ENCODE peak calls at places on chromosomes 16 and 17, in seven cellular contexts. T, N, W, F, P, B and Z are unnamed samples.

GRCh38 chr17:57519199-57519598 is 225.9 kb downstream of the CCDC182 start:
- DNase-seq in F (peak), W (no peak), P (no peak), B (no peak), N (no peak), T (no peak), Z (no peak)

GRCh38 chr17:1146551-1147265 is 33.1 kb downstream of the ABR start:
- DNase-seq in N (no peak), T (no peak), F (no peak), P (no peak), B (no peak), W (no peak), Z (no peak)

GRCh38 chr17:15381707-15382106 is 40.3 kb upstream of the TEKT3 start:
- DNase-seq in W (no peak), B (no peak), F (no peak), N (no peak), T (no peak), P (no peak), Z (no peak)

GRCh38 chr17:3751836-3752235 is 28.1 kb downstream of the HASPIN start:
- DNase-seq in P (no peak), T (no peak), B (no peak), W (no peak), N (no peak), F (no peak), Z (no peak)

GRCh38 chr16:81522141-81522701 is 77.6 kb downstream of the CMIP start:
- DNase-seq in B (peak), F (no peak), N (peak), P (no peak), W (peak), T (no peak), Z (no peak)

GRCh38 chr17:8726951-8727555 is 17.6 kb downstream of the CCDC42 start:
- DNase-seq in F (no peak), W (no peak), P (no peak), B (no peak), N (no peak), T (peak), Z (no peak)

GRCh38 chr16:86681440-86681838 is 103.1 kb downstream of the FOXL1 start:
- DNase-seq in B (no peak), N (no peak), P (no peak), T (no peak), W (no peak), F (no peak), Z (no peak)

GRCh38 chr17:19744922-19745757 is 3.0 kb downstream of the ALDH3A1 start:
- DNase-seq in T (no peak), F (peak), P (peak), N (peak), W (no peak), B (peak), Z (peak)

GRCh38 chr17:82502207-82502606 is 17.3 kb upstream of the FOXK2 start:
- DNase-seq in W (no peak), F (no peak), T (no peak), B (no peak), N (no peak), P (no peak), Z (no peak)

GRCh38 chr16:76474048-76474447 is 196.8 kb downstream of the CNTNAP4 start:
- DNase-seq in F (no peak), B (no peak), P (no peak), N (no peak), T (no peak), W (no peak), Z (no peak)

GRCh38 chr17:32909787-32910369 is 18.1 kb upstream of the TMEM98 start:
- DNase-seq in T (peak), P (peak), F (peak), N (peak), B (no peak), W (peak), Z (no peak)

GRCh38 chr17:42026821-42027539 is 7.1 kb downstream of the NKIRAS2 start:
- DNase-seq in T (no peak), N (no peak), B (no peak), W (no peak), F (no peak), P (no peak), Z (no peak)

GRCh38 chr17:77208217-77208808 is 67.5 kb downstream of the SEC14L1 start:
- DNase-seq in T (no peak), P (peak), N (no peak), W (no peak), B (peak), F (no peak), Z (no peak)

GRCh38 chr16:3879887-3880564 is 487 bp downstream of the CREBBP start:
- DNase-seq in W (peak), T (no peak), F (peak), B (peak), P (peak), N (peak), Z (peak)

GRCh38 chr16:83675136-83675535 is 132.6 kb upstream of the HSBP1 start:
- DNase-seq in P (no peak), T (no peak), F (no peak), B (no peak), N (no peak), W (no peak), Z (no peak)

GRCh38 chr17:41326173-41327145 is 10.9 kb upstream of the KRTAP17-1 start:
- DNase-seq in W (no peak), T (no peak), P (no peak), F (no peak), B (peak), N (no peak), Z (no peak)

GRCh38 chr17:56173958-56174357 is 20.7 kb downstream of the ANKFN1 start:
- DNase-seq in B (no peak), F (no peak), P (no peak), T (no peak), W (no peak), N (no peak), Z (no peak)

GRCh38 chr17:50817142-50817751 is 18.1 kb upstream of the WFIKKN2 start:
- DNase-seq in P (peak), F (peak), T (no peak), N (peak), B (no peak), W (no peak), Z (no peak)

GRCh38 chr17:82449136-82449882 is 1.2 kb downstream of the CYBC1 start:
- DNase-seq in F (no peak), N (peak), W (no peak), P (no peak), T (no peak), B (peak), Z (no peak)

GRCh38 chr16:53989597-53989996 is 285.6 kb downstream of the FTO start:
- DNase-seq in N (no peak), P (no peak), F (no peak), B (no peak), W (no peak), T (no peak), Z (no peak)

GRCh38 chr17:50381920-50382319 is 8.9 kb downstream of the EME1 start:
- DNase-seq in B (no peak), W (no peak), P (no peak), N (no peak), F (no peak), T (no peak), Z (no peak)

DNA sequence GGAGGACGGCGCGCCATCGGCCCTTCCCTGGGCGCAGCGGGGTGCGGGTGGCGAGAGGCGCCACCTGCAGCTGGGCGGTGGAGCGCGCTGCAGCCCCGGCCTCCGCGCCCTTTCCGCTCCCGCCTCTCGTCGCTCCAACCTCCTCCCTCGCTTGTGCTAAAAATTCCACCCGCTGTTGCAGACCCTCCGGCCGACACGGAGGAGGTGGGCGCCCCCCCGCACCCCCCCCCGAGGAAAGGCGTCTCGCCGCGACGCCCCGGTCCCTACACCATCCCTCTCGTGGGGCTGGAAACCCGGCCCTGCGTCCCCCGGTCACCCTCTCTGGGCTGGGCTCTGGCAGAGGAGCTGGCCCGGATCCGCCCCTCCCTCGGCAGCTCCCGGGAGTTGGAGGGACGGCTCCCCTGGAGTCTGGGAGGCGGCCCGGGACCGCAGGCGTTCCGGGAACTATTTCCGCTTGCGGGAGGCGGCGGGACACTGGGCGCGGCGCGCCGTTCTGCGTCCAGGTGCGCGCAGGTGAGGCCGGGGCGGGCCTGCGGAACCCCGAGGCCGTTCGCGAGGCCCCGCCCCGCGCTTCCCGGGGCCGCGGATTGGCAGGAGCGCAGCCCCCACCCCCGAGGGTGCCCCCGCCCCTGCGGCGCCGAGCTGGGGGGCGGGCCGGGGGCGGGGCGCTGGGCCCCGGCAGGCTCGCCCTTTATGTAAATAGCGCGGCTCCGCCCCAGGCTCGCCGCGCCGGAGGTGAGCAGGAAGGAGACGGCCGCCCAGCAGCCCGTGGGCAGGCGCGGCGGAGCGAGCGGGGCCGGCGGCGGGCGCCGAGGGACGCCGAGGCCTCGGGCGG is at the start of gene LLGL2:
- DNase-seq in B (peak), P (peak), W (peak), N (peak), T (no peak), F (peak), Z (no peak)
- TF ChIP-seq CTCF in B (no peak), P (peak), W (peak), N (peak), T (peak), F (no peak), Z (peak)

DNA sequence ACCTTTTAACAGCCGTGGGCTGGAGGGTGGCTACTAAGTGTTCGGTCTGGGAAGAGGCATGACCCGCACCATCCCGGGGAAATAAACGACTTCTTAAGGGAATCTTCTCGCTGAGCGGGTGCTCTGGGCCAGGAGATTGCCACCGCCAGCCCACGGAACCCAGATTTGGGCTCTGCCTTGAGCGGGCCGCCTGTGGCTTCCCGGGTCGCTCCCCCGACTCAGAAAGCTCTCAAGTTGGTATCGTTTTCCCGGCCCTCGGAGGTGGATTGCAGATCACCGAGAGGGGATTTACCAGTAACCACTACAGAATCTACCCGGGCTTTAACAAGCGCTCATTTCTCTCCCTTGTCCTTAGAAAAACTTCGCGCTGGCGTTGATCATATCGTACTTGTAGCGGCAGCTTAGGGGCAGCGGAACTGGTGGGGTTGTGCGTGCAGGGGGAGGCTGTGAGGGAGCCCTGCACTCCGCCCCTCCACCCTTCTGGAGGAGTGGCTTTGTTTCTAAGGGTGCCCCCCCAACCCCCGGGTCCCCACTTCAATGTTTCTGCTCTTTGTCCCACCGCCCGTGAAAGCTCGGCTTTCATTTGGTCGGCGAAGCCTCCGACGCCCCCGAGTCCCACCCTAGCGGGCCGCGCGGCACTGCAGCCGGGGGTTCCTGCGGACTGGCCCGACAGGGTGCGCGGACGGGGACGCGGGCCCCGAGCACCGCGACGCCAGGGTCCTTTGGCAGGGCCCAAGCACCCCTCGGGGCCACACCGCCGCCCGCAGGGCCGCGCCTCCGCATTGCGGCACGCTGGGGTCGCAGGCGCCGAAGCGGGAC is 3.6 kb upstream of the CBX4 start:
- DNase-seq in N (peak), F (peak), B (no peak), T (no peak), P (peak), W (no peak), Z (no peak)
- TF ChIP-seq CTCF in N (peak), F (no peak), B (no peak), T (no peak), P (no peak), W (no peak), Z (no peak)

GRCh38 chr16:17512636-17513220 is 42.0 kb upstream of the XYLT1 start:
- DNase-seq in P (no peak), T (no peak), N (no peak), F (no peak), W (no peak), B (no peak), Z (no peak)

GRCh38 chr16:17519556-17519955 is 48.8 kb upstream of the XYLT1 start:
- DNase-seq in N (no peak), T (no peak), W (no peak), F (no peak), B (no peak), P (no peak), Z (no peak)

GRCh38 chr16:17519041-17519440 is 48.3 kb upstream of the XYLT1 start:
- DNase-seq in B (no peak), W (no peak), T (no peak), F (no peak), N (no peak), P (no peak), Z (no peak)

GRCh38 chr16:17518441-17518840 is 47.7 kb upstream of the XYLT1 start:
- DNase-seq in F (no peak), P (no peak), T (no peak), N (no peak), B (no peak), W (peak), Z (no peak)

GRCh38 chr16:17515421-17516210 is 44.9 kb upstream of the XYLT1 start:
- DNase-seq in N (no peak), B (no peak), W (peak), P (no peak), F (no peak), T (peak), Z (no peak)
- TF ChIP-seq CTCF in N (no peak), B (no peak), W (no peak), P (no peak), F (no peak), T (no peak), Z (no peak)

GRCh38 chr16:12339686-12340085 is 363.2 kb downstream of the SNX29 start:
- DNase-seq in F (no peak), B (no peak), P (no peak), W (no peak), N (no peak), T (no peak), Z (no peak)

GRCh38 chr16:12343913-12344312 is 367.4 kb downstream of the SNX29 start:
- DNase-seq in F (no peak), W (no peak), P (no peak), B (no peak), T (no peak), N (no peak), Z (no peak)

GRCh38 chr16:12341966-12342365 is 365.4 kb downstream of the SNX29 start:
- DNase-seq in B (no peak), T (no peak), F (no peak), P (no peak), N (no peak), W (no peak), Z (no peak)

GRCh38 chr16:12340151-12340733 is 363.7 kb downstream of the SNX29 start:
- DNase-seq in B (no peak), F (no peak), N (peak), T (no peak), W (no peak), P (peak), Z (no peak)

DNA sequence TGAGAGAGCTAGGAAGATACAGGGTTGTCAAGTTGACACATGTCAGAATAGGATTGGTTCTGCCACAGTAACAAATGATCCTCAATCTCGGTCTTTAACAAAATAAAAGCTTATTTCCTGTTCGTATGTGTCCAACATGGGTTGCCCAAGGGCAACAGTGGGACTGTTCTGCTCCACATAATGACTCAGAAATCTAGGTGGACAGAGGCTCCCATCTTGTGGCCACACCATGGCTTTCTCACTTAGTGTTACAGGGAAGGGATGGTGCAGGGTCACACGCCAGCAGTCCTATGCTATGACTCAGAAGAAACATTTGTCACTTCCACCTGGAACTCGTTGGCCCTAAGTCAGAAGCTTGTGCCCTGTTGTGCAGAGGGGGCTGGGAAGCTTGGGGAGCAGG is 364.9 kb downstream of the SNX29 start:
- DNase-seq in T (peak), F (no peak), B (no peak), N (no peak), P (no peak), W (no peak), Z (no peak)
- TF ChIP-seq CTCF in T (no peak), F (no peak), B (no peak), N (no peak), P (no peak), W (no peak), Z (no peak)

DNA sequence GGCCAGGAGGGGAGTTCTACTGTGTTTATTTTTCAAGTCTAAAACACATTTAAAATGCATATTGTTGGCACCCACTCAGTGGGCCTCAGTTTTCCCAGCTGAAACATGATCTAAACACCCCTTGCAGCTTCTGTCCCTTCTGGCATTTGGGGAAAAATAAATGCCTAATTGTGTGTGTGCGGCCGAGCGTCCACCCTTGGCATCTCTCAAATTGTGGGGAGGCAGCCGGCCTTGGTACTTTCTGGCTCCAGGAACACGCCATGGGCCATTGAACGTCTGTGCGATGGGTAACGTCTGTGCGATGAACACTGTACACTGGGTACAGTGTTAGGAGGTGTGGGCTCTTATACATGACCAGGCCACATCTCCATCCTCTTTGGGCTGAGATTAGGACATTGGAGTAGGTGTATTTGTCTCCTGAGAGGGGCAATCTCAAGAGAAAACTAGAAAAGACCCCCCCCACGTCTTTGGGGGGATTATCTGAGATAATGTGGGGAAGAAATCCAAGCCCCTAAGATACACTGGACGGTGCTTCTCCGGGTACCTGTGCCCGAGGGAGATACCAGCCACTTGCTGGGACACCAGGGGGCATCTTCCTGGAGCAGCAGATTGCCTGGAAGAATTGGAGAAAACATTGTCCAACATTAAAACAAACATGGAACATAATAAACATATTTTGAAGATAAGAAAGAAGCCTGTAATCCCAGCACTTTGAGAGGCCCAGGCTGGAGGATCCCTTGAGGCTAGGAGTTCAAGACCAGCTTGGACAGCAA is 54.9 kb downstream of the RAB11FIP4 start:
- DNase-seq in B (no peak), P (no peak), F (no peak), T (no peak), N (no peak), W (no peak), Z (no peak)
- TF ChIP-seq CTCF in B (no peak), P (peak), F (no peak), T (peak), N (no peak), W (no peak), Z (no peak)

GRCh38 chr16:56729736-56730662 is at the start of gene NUP93:
- DNase-seq in T (peak), P (peak), F (peak), N (peak), B (peak), W (peak), Z (peak)
- TF ChIP-seq CTCF in T (no peak), P (no peak), F (no peak), N (no peak), B (no peak), W (no peak), Z (no peak)

GRCh38 chr17:39751016-39751543 is 13.3 kb downstream of the GRB7 start:
- DNase-seq in W (no peak), T (no peak), B (no peak), F (no peak), N (no peak), P (no peak), Z (no peak)

GRCh38 chr17:39753514-39754160 is 15.9 kb downstream of the GRB7 start:
- DNase-seq in F (peak), N (peak), B (no peak), T (no peak), P (peak), W (peak), Z (no peak)

GRCh38 chr17:39750131-39751015 is 12.6 kb downstream of the GRB7 start:
- DNase-seq in T (no peak), F (no peak), P (peak), W (peak), B (no peak), N (no peak), Z (no peak)

GRCh38 chr17:39752241-39752831 is 14.6 kb downstream of the GRB7 start:
- DNase-seq in F (peak), P (no peak), W (no peak), B (no peak), N (no peak), T (no peak), Z (no peak)

GRCh38 chr17:39751637-39752036 is 13.9 kb downstream of the GRB7 start:
- DNase-seq in N (no peak), F (no peak), P (no peak), T (no peak), B (no peak), W (no peak), Z (no peak)
- TF ChIP-seq CTCF in N (no peak), F (no peak), P (no peak), T (no peak), B (no peak), W (no peak), Z (no peak)